ENCODE peak calls at places on chromosomes 11 and 22, in seven cellular contexts. J, S, I, L, P, R and U are unnamed samples.

GRCh38 chr22:25661067-25661466 is 80.9 kb upstream of the MYO18B start:
- DNase-seq in J (no peak), S (no peak), I (no peak), L (no peak), P (no peak), R (no peak), U (no peak)

GRCh38 chr11:575324-575995 is 810 bp upstream of the PHRF1 start:
- DNase-seq in J (no peak), S (no peak), I (no peak), L (no peak), P (peak), R (no peak), U (peak)

GRCh38 chr22:38347944-38348750 is 30.9 kb upstream of the CSNK1E start:
- DNase-seq in J (peak), S (no peak), I (no peak), L (peak), P (no peak), R (no peak), U (peak)

GRCh38 chr22:36377022-36377631 is 10.6 kb downstream of the MYH9 start:
- DNase-seq in J (no peak), S (no peak), I (no peak), L (no peak), P (no peak), R (no peak), U (no peak)

GRCh38 chr11:133311230-133311629 is 221.1 kb downstream of the OPCML start:
- DNase-seq in J (no peak), S (no peak), I (no peak), L (no peak), P (no peak), R (no peak), U (no peak)

GRCh38 chr11:66069715-66070603 is at the start of gene PACS1:
- DNase-seq in J (peak), S (peak), I (peak), L (no peak), P (peak), R (no peak), U (peak)

GRCh38 chr11:44961894-44962293 is 11.2 kb upstream of the TP53I11 start:
- DNase-seq in J (no peak), S (no peak), I (no peak), L (no peak), P (no peak), R (no peak), U (no peak)

GRCh38 chr22:20606041-20606783 is 98.8 kb downstream of the MED15 start:
- DNase-seq in J (peak), S (peak), I (no peak), L (no peak), P (peak), R (no peak), U (no peak)

GRCh38 chr11:121350314-121351046 is 57.9 kb downstream of the SC5D start:
- DNase-seq in J (no peak), S (no peak), I (no peak), L (no peak), P (no peak), R (no peak), U (no peak)

GRCh38 chr11:3942160-3942955 is 86.9 kb downstream of the STIM1 start:
- DNase-seq in J (no peak), S (no peak), I (no peak), L (no peak), P (no peak), R (no peak), U (no peak)

GRCh38 chr22:49340406-49340805 is 487.3 kb downstream of the BRD1 start:
- DNase-seq in J (no peak), S (no peak), I (no peak), L (peak), P (no peak), R (no peak), U (peak)

GRCh38 chr11:14232652-14233051 is 126.3 kb downstream of the RRAS2 start:
- DNase-seq in J (no peak), S (no peak), I (no peak), L (no peak), P (no peak), R (no peak), U (no peak)

GRCh38 chr11:17353228-17354021 is 1.8 kb downstream of the NCR3LG1 start:
- DNase-seq in J (peak), S (peak), I (peak), L (peak), P (peak), R (no peak), U (peak)

GRCh38 chr22:37731804-37732471 is 35.1 kb downstream of the TRIOBP start:
- DNase-seq in J (no peak), S (no peak), I (no peak), L (no peak), P (no peak), R (no peak), U (no peak)

GRCh38 chr11:93389737-93390136 is 59.2 kb downstream of the DEUP1 start:
- DNase-seq in J (no peak), S (no peak), I (no peak), L (no peak), P (peak), R (no peak), U (no peak)

GRCh38 chr11:66050581-66051231 is 1.5 kb upstream of the SF3B2 start:
- DNase-seq in J (no peak), S (no peak), I (no peak), L (peak), P (no peak), R (no peak), U (no peak)

GRCh38 chr11:69339041-69339733 is 45.2 kb downstream of the MYEOV start:
- DNase-seq in J (no peak), S (peak), I (no peak), L (peak), P (no peak), R (no peak), U (peak)

GRCh38 chr22:17388235-17388634 is 19.0 kb downstream of the CECR2 start:
- DNase-seq in J (no peak), S (no peak), I (no peak), L (no peak), P (no peak), R (no peak), U (no peak)

GRCh38 chr11:129013737-129014475 is 71.2 kb upstream of the TP53AIP1 start:
- DNase-seq in J (no peak), S (no peak), I (no peak), L (no peak), P (no peak), R (no peak), U (no peak)

GRCh38 chr11:117230286-117230961 is 1.4 kb downstream of the PCSK7 start:
- DNase-seq in J (no peak), S (no peak), I (no peak), L (no peak), P (peak), R (no peak), U (peak)

GRCh38 chr11:134727204-134727603 is 315.2 kb upstream of the B3GAT1 start:
- DNase-seq in J (no peak), S (no peak), I (no peak), L (no peak), P (no peak), R (no peak), U (no peak)

GRCh38 chr11:134119094-134119493 is 50.2 kb downstream of the JAM3 start:
- DNase-seq in J (no peak), S (no peak), I (no peak), L (no peak), P (peak), R (no peak), U (no peak)

GRCh38 chr22:43923191-43923590 is 414 bp upstream of the PNPLA3 start:
- DNase-seq in J (no peak), S (no peak), I (no peak), L (no peak), P (peak), R (no peak), U (no peak)

GRCh38 chr11:65976216-65977176 is 15.0 kb downstream of the SART1 start:
- DNase-seq in J (no peak), S (no peak), I (no peak), L (no peak), P (no peak), R (no peak), U (no peak)

GRCh38 chr11:129434641-129435498 is 59.2 kb downstream of the BARX2 start:
- DNase-seq in J (no peak), S (no peak), I (no peak), L (no peak), P (peak), R (no peak), U (no peak)

GRCh38 chr11:105100976-105101630 is 38.5 kb downstream of the CARD18 start:
- DNase-seq in J (no peak), S (no peak), I (no peak), L (no peak), P (no peak), R (no peak), U (no peak)

GRCh38 chr11:62689421-62690183 is at the start of gene LRRN4CL:
- DNase-seq in J (peak), S (peak), I (peak), L (no peak), P (peak), R (no peak), U (peak)

GRCh38 chr22:27842994-27843431 is 41.5 kb upstream of the MN1 start:
- DNase-seq in J (no peak), S (no peak), I (no peak), L (no peak), P (no peak), R (no peak), U (no peak)

GRCh38 chr22:34096770-34097169 is 176.5 kb upstream of the LARGE1 start:
- DNase-seq in J (no peak), S (no peak), I (no peak), L (no peak), P (no peak), R (no peak), U (no peak)

GRCh38 chr11:64000026-64000739 is 13.9 kb downstream of the OTUB1 start:
- DNase-seq in J (peak), S (no peak), I (peak), L (no peak), P (peak), R (no peak), U (peak)

GRCh38 chr11:65493367-65494176 is 5.3 kb upstream of the MALAT1 start:
- DNase-seq in J (peak), S (peak), I (peak), L (peak), P (peak), R (no peak), U (peak)

GRCh38 chr11:113666584-113666983 is 39.5 kb downstream of the TMPRSS5 start:
- DNase-seq in J (no peak), S (no peak), I (no peak), L (no peak), P (no peak), R (no peak), U (no peak)

GRCh38 chr22:24455039-24455438 is 27.6 kb downstream of the ADORA2A start:
- DNase-seq in J (no peak), S (no peak), I (no peak), L (no peak), P (no peak), R (no peak), U (no peak)

GRCh38 chr11:123480290-123480815 is 50.3 kb downstream of the GRAMD1B start:
- DNase-seq in J (no peak), S (no peak), I (no peak), L (no peak), P (no peak), R (no peak), U (no peak)

GRCh38 chr11:7020183-7020917 is at the start of the genes NLRP14 and ZNF214:
- DNase-seq in J (peak), S (peak), I (peak), L (no peak), P (peak), R (peak), U (peak)

GRCh38 chr11:128448487-128448886 is 138.9 kb downstream of the ETS1 start:
- DNase-seq in J (no peak), S (no peak), I (no peak), L (no peak), P (peak), R (no peak), U (no peak)